ENCODE peak calls at places on chromosome 1, in four cellular contexts. E is RWPE1; T is CD4-positive, alpha-beta T cell; I is A549. U is an unnamed sample.

GRCh38 chr1:38598118-38598517 is 261.5 kb downstream of the RRAGC start:
- DNase-seq in E (no peak), T (no peak), I (no peak), U (no peak)

GRCh38 chr1:183198463-183198862 is 12.4 kb downstream of the LAMC2 start:
- DNase-seq in E (peak), T (no peak), I (peak), U (peak)

GRCh38 chr1:65420590-65421340 is at the start of the genes LEPR and LEPROT:
- DNase-seq in E (no peak), T (no peak), I (no peak), U (peak)

GRCh38 chr1:51990478-51990965 is at the start of gene RAB3B:
- DNase-seq in E (peak), T (peak), I (peak), U (peak)

GRCh38 chr1:70409136-70409535 is 1.9 kb upstream of the CTH start:
- DNase-seq in E (no peak), T (no peak), I (no peak), U (no peak)

GRCh38 chr1:90704817-90705216 is 12.3 kb downstream of the BARHL2 start:
- DNase-seq in E (no peak), T (no peak), I (no peak), U (no peak)

GRCh38 chr1:22216210-22216883 is 73.5 kb upstream of the WNT4 start:
- DNase-seq in E (no peak), T (no peak), I (no peak), U (no peak)

GRCh38 chr1:91120915-91121314 is 99.1 kb upstream of the ZNF644 start:
- DNase-seq in E (no peak), T (no peak), I (peak), U (no peak)

GRCh38 chr1:34763142-34763781 is 3.7 kb downstream of the GJB4 start:
- DNase-seq in E (peak), T (no peak), I (peak), U (peak)

GRCh38 chr1:200182701-200183100 is 155.2 kb downstream of the NR5A2 start:
- DNase-seq in E (no peak), T (no peak), I (no peak), U (no peak)

GRCh38 chr1:206761369-206761768 is 9.2 kb upstream of the IL19 start:
- DNase-seq in E (no peak), T (no peak), I (no peak), U (no peak)
- TF ChIP-seq CTCF in E (no peak), T (no peak), I (no peak), U (no peak)

DNA sequence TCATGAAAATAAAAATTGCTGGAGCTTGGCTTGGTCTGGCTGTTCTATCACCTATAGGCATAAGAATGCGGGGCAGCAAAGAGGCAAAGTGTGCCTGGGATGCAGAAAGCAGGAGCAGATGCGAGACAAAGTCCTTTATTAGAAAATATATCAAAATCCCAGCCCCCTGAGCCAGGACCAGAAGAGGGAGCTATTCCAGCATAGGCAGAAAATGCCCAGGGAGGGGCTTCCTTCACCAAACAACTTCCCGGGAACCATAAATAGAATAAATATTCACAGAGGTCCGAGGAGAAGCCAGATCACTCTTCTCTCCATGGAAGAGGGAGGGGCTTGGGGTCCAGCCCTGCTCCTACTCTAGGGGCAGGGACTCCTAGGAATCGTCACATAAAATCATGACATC is 5.0 kb downstream of the PPOX start:
- DNase-seq in E (no peak), T (no peak), I (no peak), U (no peak)
- TF ChIP-seq CTCF in E (no peak), T (no peak), I (peak), U (no peak)

DNA sequence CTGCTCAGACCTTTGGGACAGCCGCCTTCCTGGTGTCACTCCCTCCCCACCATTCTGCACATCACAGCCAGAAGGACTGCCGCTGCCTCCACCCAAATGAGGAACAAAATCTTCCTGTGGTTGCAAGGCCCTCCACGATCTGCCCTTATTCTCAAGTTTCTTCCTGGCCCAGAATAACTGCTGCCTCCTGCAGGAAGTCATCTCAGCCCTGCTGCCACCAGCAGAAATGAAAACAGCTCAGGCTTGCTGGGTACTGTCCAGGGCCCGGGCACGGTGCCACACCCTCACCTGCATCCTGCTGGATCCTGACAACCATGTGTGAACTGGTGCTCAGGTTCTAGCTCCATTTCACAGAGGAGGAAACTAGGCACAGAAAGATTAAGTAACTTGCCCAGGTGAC is 2.8 kb downstream of the CLDN19 start:
- DNase-seq in E (no peak), T (no peak), I (no peak), U (no peak)
- TF ChIP-seq CTCF in E (no peak), T (no peak), I (no peak), U (no peak)

DNA sequence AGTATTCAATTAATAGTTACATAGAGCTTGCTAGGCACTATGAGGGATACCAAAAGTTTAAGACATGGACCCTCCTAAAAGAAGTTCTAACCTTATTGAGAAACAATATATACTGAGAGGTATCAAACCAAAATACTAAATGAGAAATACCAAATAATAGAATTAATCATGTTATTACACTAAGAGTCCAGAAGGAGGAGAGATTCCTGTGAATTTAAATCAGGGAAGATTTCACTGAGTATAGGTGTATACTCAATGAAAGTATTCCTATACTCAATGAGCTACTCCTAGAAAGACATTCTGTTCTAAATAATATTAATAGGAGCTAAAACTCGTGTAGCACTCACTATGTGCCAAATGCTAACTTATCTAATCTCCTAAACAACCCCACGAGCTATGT is 9.4 kb downstream of the CR1L start:
- DNase-seq in E (no peak), T (no peak), I (peak), U (no peak)
- TF ChIP-seq CTCF in E (no peak), T (no peak), I (peak), U (no peak)

GRCh38 chr1:109740615-109741373 is at the start of gene GSTM3:
- DNase-seq in E (no peak), T (no peak), I (no peak), U (peak)
- TF ChIP-seq CTCF in E (no peak), T (no peak), I (no peak), U (no peak)

GRCh38 chr1:14308460-14308859 is 290.0 kb upstream of the KAZN start:
- DNase-seq in E (no peak), T (no peak), I (no peak), U (no peak)
- TF ChIP-seq CTCF in E (no peak), T (no peak), I (no peak), U (no peak)